ENCODE peak calls at places on chromosomes 3 and 15, in five cellular contexts. R, C, V, B and K are unnamed samples.

GRCh38 chr15:84748274-84749110 is at the start of gene ZNF592:
- DNase-seq in R (peak), V (peak), B (peak), C (peak), K (peak)

GRCh38 chr15:49031764-49032270 is 14.4 kb downstream of the SECISBP2L start:
- DNase-seq in C (no peak), B (no peak), V (no peak), R (no peak), K (no peak)

GRCh38 chr3:52231502-52232278 is 6.2 kb upstream of the TLR9 start:
- DNase-seq in B (peak), R (peak), V (peak), C (peak), K (peak)

GRCh38 chr15:87207945-87208580 is 1048.5 kb downstream of the NTRK3 start:
- DNase-seq in C (no peak), V (no peak), R (no peak), B (no peak), K (no peak)

GRCh38 chr15:87827126-87827525 is 429.4 kb downstream of the NTRK3 start:
- DNase-seq in C (no peak), V (no peak), B (no peak), R (no peak), K (no peak)

GRCh38 chr3:32401541-32402052 is 9.9 kb downstream of the CMTM7 start:
- DNase-seq in V (no peak), C (peak), B (peak), R (peak), K (peak)

GRCh38 chr3:186534113-186534669 is 10.0 kb downstream of the CRYGS start:
- DNase-seq in B (no peak), R (no peak), C (no peak), V (no peak), K (no peak)

GRCh38 chr3:24548278-24548677 is 53.6 kb upstream of the THRB start:
- DNase-seq in R (no peak), C (no peak), V (no peak), B (no peak), K (no peak)

GRCh38 chr3:150775001-150775599 is 12.1 kb upstream of the SIAH2 start:
- DNase-seq in C (no peak), B (no peak), R (no peak), V (no peak), K (no peak)

GRCh38 chr3:122739172-122739571 is 54.5 kb downstream of the HSPBAP1 start:
- DNase-seq in C (no peak), B (no peak), R (no peak), V (no peak), K (no peak)

GRCh38 chr3:23019596-23020300 is 183.4 kb upstream of the UBE2E2 start:
- DNase-seq in R (no peak), V (no peak), C (no peak), B (no peak), K (no peak)

GRCh38 chr15:99537344-99537743 is 28.4 kb upstream of the MEF2A start:
- DNase-seq in C (peak), B (peak), V (no peak), R (no peak), K (no peak)

GRCh38 chr15:73387507-73388255 is 18.9 kb upstream of the HCN4 start:
- DNase-seq in B (no peak), V (no peak), R (no peak), C (no peak), K (no peak)

GRCh38 chr15:34851751-34852150 is 56.4 kb upstream of the ACTC1 start:
- DNase-seq in C (no peak), R (no peak), V (no peak), B (no peak), K (no peak)

GRCh38 chr15:80660114-80660513 is 35.0 kb upstream of the ABHD17C start:
- DNase-seq in R (no peak), B (no peak), C (no peak), V (no peak), K (peak)

GRCh38 chr3:196432137-196432879 is at the start of gene UBXN7:
- DNase-seq in V (peak), B (peak), C (peak), R (peak), K (peak)

GRCh38 chr15:52021892-52022540 is 3.0 kb downstream of the MAPK6 start:
- DNase-seq in C (no peak), V (no peak), B (no peak), R (no peak), K (no peak)

GRCh38 chr15:37045859-37046318 is 54.5 kb downstream of the MEIS2 start:
- DNase-seq in V (no peak), C (no peak), B (no peak), R (no peak), K (no peak)

GRCh38 chr3:124793054-124793740 is 62.9 kb downstream of the UMPS start:
- DNase-seq in V (no peak), R (no peak), C (no peak), B (no peak), K (no peak)

GRCh38 chr3:135238201-135238600 is 443.1 kb downstream of the EPHB1 start:
- DNase-seq in R (no peak), V (no peak), C (no peak), B (no peak), K (no peak)
- TF ChIP-seq CTCF in R (no peak), V (no peak), C (no peak), B (no peak), K (no peak)

GRCh38 chr3:190697502-190697830 is 165.0 kb downstream of the GMNC start:
- DNase-seq in B (no peak), R (no peak), C (no peak), V (no peak), K (no peak)
- TF ChIP-seq CTCF in B (no peak), R (no peak), C (no peak), V (no peak), K (no peak)

DNA sequence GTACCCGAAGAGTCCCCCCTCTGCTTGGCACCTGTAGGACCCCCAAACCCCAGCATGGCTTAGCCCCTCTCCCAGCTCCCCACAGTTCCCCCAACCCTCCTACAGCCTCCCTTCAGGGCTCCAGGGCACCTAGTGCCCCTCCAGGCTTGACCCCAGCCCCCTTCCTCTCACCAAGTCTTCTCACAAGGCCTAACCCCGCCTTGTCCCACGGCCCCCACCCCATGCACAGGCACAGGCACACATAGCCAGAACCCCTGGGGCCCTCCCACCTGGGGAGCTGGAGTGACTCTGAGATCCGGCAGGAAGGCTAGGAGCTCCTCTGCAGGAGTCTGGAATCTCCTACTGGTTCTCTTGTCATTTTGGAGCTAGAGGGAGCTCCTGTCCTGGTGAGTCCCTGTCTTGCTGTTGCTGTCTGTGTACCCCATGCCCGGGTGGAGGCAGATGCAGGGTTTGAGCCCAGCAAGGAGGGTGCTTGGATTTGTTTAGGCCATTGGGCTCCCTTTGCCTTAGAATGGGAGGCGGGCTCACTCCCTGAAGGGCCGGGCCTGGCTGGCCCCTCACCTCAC is 39.6 kb downstream of the KLF13 start:
- DNase-seq in R (no peak), C (peak), V (no peak), B (peak), K (no peak)
- TF ChIP-seq CTCF in R (no peak), C (peak), V (peak), B (peak), K (no peak)

GRCh38 chr3:11914651-11915050 is 68.0 kb upstream of the TAMM41 start:
- DNase-seq in R (no peak), V (no peak), C (no peak), B (no peak), K (no peak)
- TF ChIP-seq CTCF in R (no peak), V (no peak), C (no peak), B (no peak), K (no peak)

GRCh38 chr3:104596551-104596950 is 770.2 kb upstream of the ALCAM start:
- DNase-seq in V (no peak), B (no peak), R (no peak), C (no peak), K (no peak)
- TF ChIP-seq CTCF in V (peak), B (peak), R (no peak), C (peak), K (peak)

DNA sequence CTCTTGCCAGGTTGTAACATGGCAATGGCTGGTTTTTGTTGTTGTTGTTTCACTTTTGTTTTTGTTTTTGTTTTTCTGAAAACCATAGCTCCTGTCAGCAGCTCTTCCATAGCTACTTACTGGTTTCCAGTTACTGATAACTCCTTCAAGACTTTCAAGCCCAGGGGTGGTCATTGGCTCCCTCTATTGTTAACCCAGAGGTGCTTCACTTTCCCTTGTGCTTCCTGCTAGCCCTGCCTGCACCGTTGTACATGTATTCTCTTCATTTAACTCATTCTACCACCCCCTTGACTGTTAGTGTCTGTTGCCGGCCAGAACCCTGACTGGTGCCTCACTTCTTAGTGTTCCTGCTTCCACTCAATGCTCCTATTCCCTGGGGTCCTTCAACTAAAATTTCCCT is 4.2 kb upstream of the TRAT1 start:
- DNase-seq in V (peak), R (no peak), C (no peak), B (no peak), K (no peak)
- TF ChIP-seq CTCF in V (peak), R (no peak), C (no peak), B (no peak), K (peak)